ENCODE peak calls at places on chromosomes 13 and 19, in seven cellular contexts. I, E, K, P, W, V and M are unnamed samples.

GRCh38 chr19:6056801-6057650 is 53.3 kb downstream of the RFX2 start:
- DNase-seq in I (peak), E (peak), K (peak), P (peak), W (peak), V (no peak), M (peak)

GRCh38 chr19:34539396-34539795 is 57.8 kb downstream of the WTIP start:
- DNase-seq in I (no peak), E (no peak), K (no peak), P (no peak), W (no peak), V (no peak), M (no peak)

GRCh38 chr13:110507678-110508381 is 53.7 kb downstream of the RAB20 start:
- DNase-seq in I (no peak), E (no peak), K (peak), P (no peak), W (no peak), V (no peak), M (no peak)

GRCh38 chr13:80361883-80362327 is 21.0 kb upstream of the SPRY2 start:
- DNase-seq in I (no peak), E (peak), K (no peak), P (peak), W (no peak), V (no peak), M (no peak)

GRCh38 chr19:3363841-3364500 is 2.4 kb upstream of the NFIC start:
- DNase-seq in I (no peak), E (no peak), K (peak), P (no peak), W (no peak), V (no peak), M (no peak)

GRCh38 chr19:14006766-14007562 is 844 bp upstream of the RFX1 start:
- DNase-seq in I (no peak), E (no peak), K (peak), P (no peak), W (no peak), V (no peak), M (no peak)

GRCh38 chr13:35283856-35284255 is 192.6 kb downstream of the MAB21L1 start:
- DNase-seq in I (peak), E (no peak), K (no peak), P (no peak), W (peak), V (no peak), M (no peak)

GRCh38 chr19:3065675-3066357 is 3.5 kb upstream of the TLE5 start:
- DNase-seq in I (no peak), E (no peak), K (peak), P (no peak), W (no peak), V (no peak), M (no peak)